ENCODE peak calls at places on chromosomes 7 and 10, in six cellular contexts. V is colonic mucosa; I is heart right ventricle; P is cardiac muscle cell; Q is astrocyte; F is CD8-positive, alpha-beta T cell. A is an unnamed sample.

GRCh38 chr7:99579956-99580777 is 17.9 kb upstream of the TMEM225B start:
- DNase-seq in F (peak), V (peak), Q (peak), P (peak), I (peak), A (no peak)

GRCh38 chr7:38846280-38846679 is 62.7 kb downstream of the VPS41 start:
- DNase-seq in P (peak), I (no peak), F (no peak), Q (peak), V (no peak), A (no peak)

GRCh38 chr7:96355990-96356506 is 34.1 kb upstream of the SLC25A13 start:
- DNase-seq in I (no peak), Q (no peak), P (no peak), F (no peak), V (no peak), A (no peak)

GRCh38 chr10:24574161-24574560 is 149.5 kb downstream of the ARHGAP21 start:
- DNase-seq in F (no peak), P (no peak), Q (no peak), I (no peak), V (no peak), A (no peak)

GRCh38 chr7:140400381-140400780 is 2.1 kb upstream of the SLC37A3 start:
- DNase-seq in F (no peak), I (no peak), P (no peak), V (no peak), Q (no peak), A (no peak)

GRCh38 chr7:7913506-7913905 is 55.1 kb upstream of the GLCCI1 start:
- DNase-seq in Q (no peak), I (no peak), V (no peak), P (no peak), F (no peak), A (no peak)

GRCh38 chr7:83452256-83452655 is 196.7 kb downstream of the SEMA3E start:
- DNase-seq in F (no peak), P (no peak), V (no peak), I (no peak), Q (no peak), A (no peak)

GRCh38 chr10:120732643-120733313 is 118.4 kb upstream of the WDR11 start:
- DNase-seq in V (no peak), I (no peak), P (no peak), F (no peak), Q (peak), A (no peak)

GRCh38 chr7:78970440-78970916 is 483.0 kb downstream of the MAGI2 start:
- DNase-seq in V (no peak), Q (no peak), I (no peak), P (no peak), F (no peak), A (no peak)

DNA sequence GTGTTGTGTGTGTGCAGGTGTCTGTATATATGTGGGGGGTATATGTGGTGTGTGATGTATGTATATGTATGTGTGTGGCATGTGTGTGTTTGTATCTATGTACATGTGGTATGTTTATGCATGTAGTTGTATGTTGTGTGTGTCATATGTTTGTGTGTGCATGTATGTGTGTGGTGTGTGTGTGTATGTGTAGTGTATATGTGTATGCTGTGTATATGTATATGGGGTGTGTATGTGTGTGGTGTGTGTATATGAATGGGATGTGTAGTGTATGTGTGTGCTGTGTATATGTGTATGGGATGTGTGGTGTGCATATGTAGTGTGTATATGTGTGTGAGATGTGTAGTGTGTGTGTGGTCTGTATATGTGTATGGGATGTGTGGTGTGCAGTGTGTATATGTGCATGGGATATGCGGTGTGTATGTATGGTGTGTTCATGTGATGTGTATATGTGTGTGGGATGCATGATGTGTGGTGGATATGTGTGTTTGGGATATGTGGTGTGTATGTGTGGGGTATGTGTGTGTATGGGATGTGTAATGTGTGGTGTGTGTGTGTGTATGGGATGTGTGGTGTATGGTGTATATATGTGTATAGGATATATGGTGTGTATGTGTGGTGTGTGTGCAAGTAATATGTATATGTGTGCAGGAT is 30.0 kb downstream of the IKZF1 start:
- DNase-seq in F (no peak), V (no peak), Q (no peak), P (no peak), I (no peak), A (no peak)
- H3K27ac ChIP-seq in F (peak), V (no peak), Q (no peak), P (no peak), I (no peak), A (no peak)

GRCh38 chr10:123995082-123995460 is 98.3 kb downstream of the CHST15 start:
- DNase-seq in F (no peak), Q (no peak), V (no peak), P (no peak), I (no peak), A (no peak)
- H3K27ac ChIP-seq in F (no peak), Q (peak), V (no peak), P (no peak), I (no peak), A (no peak)

DNA sequence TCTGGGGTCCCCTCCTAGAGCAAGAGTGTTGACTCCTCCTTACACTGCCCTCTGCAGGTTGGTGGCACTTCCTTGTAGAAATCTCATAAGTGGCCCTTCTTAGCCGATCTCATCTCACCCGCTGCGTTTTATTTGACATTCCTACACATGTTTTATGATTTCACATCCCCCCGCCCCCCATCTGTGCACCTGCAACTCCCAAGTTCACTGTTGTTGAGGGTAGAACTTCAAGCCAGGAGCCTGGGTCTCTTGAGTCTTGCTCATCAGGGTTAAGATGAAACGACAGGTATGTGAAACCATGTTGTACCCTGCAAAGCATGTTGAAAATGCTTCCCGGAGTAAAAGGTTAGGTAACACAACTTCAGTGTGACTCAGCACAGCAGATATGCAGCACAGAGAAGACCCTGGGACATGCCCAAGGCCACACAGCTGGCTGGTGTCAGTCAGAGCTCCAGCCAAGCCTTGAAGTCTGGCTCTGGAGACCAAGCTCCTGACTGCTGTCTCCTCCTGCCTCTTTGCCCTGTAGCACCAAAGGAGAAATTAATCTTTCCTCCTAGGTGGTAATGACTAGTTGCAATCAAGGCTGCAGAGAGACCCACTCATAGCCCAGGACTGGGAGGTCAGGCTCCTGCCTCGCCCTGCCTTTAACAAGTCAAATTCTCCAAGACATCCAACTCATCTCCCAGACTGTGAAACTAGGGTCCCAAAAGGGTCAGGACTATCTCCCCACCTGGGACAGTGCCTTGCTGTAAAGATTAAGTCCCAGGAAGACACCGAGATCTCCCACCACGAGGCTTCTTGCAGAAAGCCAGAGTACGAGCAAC is 171.0 kb downstream of the PRKAG2 start:
- DNase-seq in I (peak), P (peak), Q (peak), F (no peak), V (peak), A (peak)
- H3K27ac ChIP-seq in I (no peak), P (peak), Q (no peak), F (no peak), V (no peak), A (no peak)

GRCh38 chr10:65470986-65471385 is 1454.8 kb upstream of the LRRTM3 start:
- DNase-seq in V (no peak), F (no peak), Q (no peak), I (no peak), P (no peak), A (no peak)
- H3K27ac ChIP-seq in V (no peak), F (no peak), Q (no peak), I (no peak), P (no peak), A (no peak)

DNA sequence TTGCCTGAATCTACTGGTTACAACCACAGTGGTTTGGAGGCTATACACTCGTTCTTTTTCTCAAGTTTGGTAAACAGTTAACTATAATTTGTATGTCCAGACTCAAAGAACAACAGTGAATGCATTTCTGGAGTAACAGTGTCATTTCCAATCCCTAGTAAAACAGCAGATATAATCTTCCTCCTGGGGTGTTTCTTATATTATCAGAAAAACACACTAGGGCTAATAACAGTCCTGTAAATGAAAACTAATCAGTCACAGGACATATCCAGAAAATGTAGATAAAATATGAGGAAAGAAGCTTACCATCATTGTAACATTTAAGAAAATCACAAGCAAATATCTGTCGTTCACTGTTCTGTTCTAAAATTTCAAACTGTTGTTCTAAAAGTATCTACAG is 82.6 kb downstream of the LRRN3 start:
- DNase-seq in Q (no peak), F (no peak), P (no peak), V (no peak), I (no peak), A (no peak)
- H3K27ac ChIP-seq in Q (no peak), F (no peak), P (no peak), V (no peak), I (no peak), A (no peak)

A was measured in substantia nigra.